ENCODE peak calls at places on chromosomes 7 and 10, in ten cellular contexts. O, X, A, V, W, P, S, H, Z and B are unnamed samples.

GRCh38 chr7:106016331-106016730 is 53.3 kb downstream of the CDHR3 start:
- DNase-seq in H (no peak), Z (no peak), P (no peak), X (no peak), W (no peak), V (no peak), S (no peak), A (no peak), O (no peak), B (no peak)

GRCh38 chr7:21357146-21358097 is 70.5 kb upstream of the SP4 start:
- DNase-seq in S (no peak), A (no peak), O (no peak), Z (no peak), V (no peak), H (no peak), W (no peak), P (no peak), X (no peak), B (no peak)

GRCh38 chr7:108805808-108806397 is 236.2 kb downstream of the DNAJB9 start:
- DNase-seq in A (peak; percentile 4), H (peak; percentile 7), W (no peak), O (no peak), Z (no peak), V (peak; percentile 12), S (peak; percentile 40), X (no peak), P (peak; percentile 10), B (no peak)

GRCh38 chr10:63700209-63700934 is 179.2 kb downstream of the REEP3 start:
- DNase-seq in A (peak; percentile 80), Z (no peak), X (no peak), S (peak; percentile 99), V (no peak), W (no peak), O (no peak), P (no peak), H (peak; percentile 97), B (no peak)

GRCh38 chr7:44398953-44399574 is 73.7 kb upstream of the CAMK2B start:
- DNase-seq in O (no peak), Z (no peak), S (no peak), A (no peak), X (no peak), P (no peak), W (no peak), V (no peak), H (no peak), B (no peak)

GRCh38 chr7:23017303-23017702 is 3.4 kb upstream of the HYCC1 start:
- DNase-seq in V (no peak), P (no peak), X (no peak), A (no peak), W (no peak), H (no peak), Z (no peak), O (no peak), S (no peak), B (no peak)

GRCh38 chr10:47312663-47312995 is 9.6 kb upstream of the GDF2 start:
- DNase-seq in P (no peak), S (no peak), W (no peak), H (no peak), A (no peak), Z (no peak), O (no peak), X (no peak), V (no peak), B (no peak)

GRCh38 chr7:33579561-33579960 is 325.8 kb upstream of the BMPER start:
- DNase-seq in W (no peak), H (no peak), O (no peak), V (no peak), X (no peak), S (no peak), Z (no peak), P (no peak), A (no peak), B (no peak)

GRCh38 chr7:115117748-115118147 is 195.9 kb downstream of the MDFIC start:
- DNase-seq in Z (no peak), W (no peak), A (no peak), V (no peak), X (no peak), P (no peak), S (no peak), O (no peak), H (no peak), B (no peak)

GRCh38 chr10:108556176-108556575 is 1367.1 kb downstream of the XPNPEP1 start:
- DNase-seq in X (no peak), W (no peak), S (no peak), P (no peak), A (no peak), H (peak; percentile 50), V (no peak), O (no peak), Z (no peak), B (no peak)

GRCh38 chr7:15397921-15398560 is 163.8 kb downstream of the AGMO start:
- DNase-seq in P (no peak), Z (no peak), X (no peak), S (no peak), H (no peak), W (no peak), O (no peak), A (no peak), V (no peak), B (no peak)

GRCh38 chr7:14687777-14688176 is 214.8 kb downstream of the DGKB start:
- DNase-seq in S (no peak), H (no peak), A (no peak), Z (no peak), P (no peak), O (no peak), V (no peak), W (no peak), X (no peak), B (no peak)

GRCh38 chr10:37109000-37109399 is 16.4 kb upstream of the ANKRD30A start:
- DNase-seq in O (no peak), W (no peak), X (no peak), P (no peak), S (peak; percentile 54), Z (no peak), H (no peak), V (no peak), A (no peak), B (no peak)

GRCh38 chr10:48604408-48605263 is at the start of gene ARHGAP22:
- DNase-seq in X (no peak), P (peak; percentile 71), Z (no peak), V (peak; percentile 26), A (peak; percentile 92), H (peak; percentile 73), O (peak; percentile 35), W (peak; percentile 4), S (peak; percentile 63), B (no peak)

GRCh38 chr10:124917168-124917938 is 24.6 kb upstream of the ZRANB1 start:
- DNase-seq in Z (peak; percentile 33), S (peak; percentile 3), W (peak; percentile 34), H (peak; percentile 44), A (peak; percentile 48), X (peak; percentile 18), O (peak; percentile 55), P (peak; percentile 37), V (peak; percentile 53), B (peak; percentile 24)

GRCh38 chr10:90288403-90288933 is 569.4 kb downstream of the HTR7 start:
- DNase-seq in W (no peak), Z (no peak), P (no peak), H (peak; percentile 36), V (no peak), O (no peak), A (peak; percentile 16), X (no peak), S (peak; percentile 53), B (no peak)

GRCh38 chr10:3763035-3763456 is 22.0 kb downstream of the KLF6 start:
- DNase-seq in Z (no peak), O (no peak), P (no peak), X (no peak), H (peak; percentile 85), S (peak; percentile 85), V (no peak), W (no peak), A (no peak), B (no peak)

GRCh38 chr7:15041226-15041625 is 138.7 kb upstream of the DGKB start:
- DNase-seq in H (peak; percentile 18), A (no peak), W (no peak), V (no peak), Z (no peak), S (peak; percentile 31), X (no peak), P (no peak), O (no peak), B (no peak)

GRCh38 chr10:1540144-1540543 is 197.2 kb downstream of the ADARB2 start:
- DNase-seq in H (no peak), P (no peak), O (no peak), X (no peak), W (no peak), S (no peak), A (no peak), V (no peak), Z (no peak), B (no peak)

GRCh38 chr7:86926732-86927131 is 132.7 kb downstream of the ELAPOR2 start:
- DNase-seq in Z (peak; percentile 52), X (no peak), S (peak; percentile 70), H (peak; percentile 34), A (peak; percentile 46), V (peak; percentile 41), P (peak; percentile 19), O (no peak), W (no peak), B (peak; percentile 43)

GRCh38 chr10:106680061-106680460 is 484.4 kb downstream of the SORCS1 start:
- DNase-seq in P (no peak), O (no peak), A (no peak), X (no peak), V (no peak), W (no peak), Z (no peak), S (no peak), H (peak; percentile 57), B (no peak)

GRCh38 chr7:67487316-67487715 is 490.7 kb downstream of the TYW1 start:
- DNase-seq in W (no peak), A (no peak), Z (no peak), P (no peak), O (no peak), V (no peak), H (no peak), X (no peak), S (no peak), B (no peak)

GRCh38 chr7:1670894-1671875 is 1.1 kb downstream of the ELFN1 start:
- DNase-seq in O (peak; percentile 48), W (no peak), V (no peak), S (no peak), X (no peak), P (peak; percentile 23), Z (no peak), A (no peak), H (no peak), B (no peak)

GRCh38 chr10:11578802-11579255 is 32.6 kb downstream of the USP6NL start:
- DNase-seq in X (no peak), O (no peak), H (no peak), P (peak; percentile 42), V (no peak), A (no peak), W (peak; percentile 32), S (no peak), Z (no peak), B (no peak)

GRCh38 chr10:78196964-78197363 is 163.3 kb downstream of the RPS24 start:
- DNase-seq in V (no peak), O (no peak), H (peak; percentile 69), S (peak; percentile 80), A (peak; percentile 83), W (no peak), P (no peak), X (no peak), Z (no peak), B (no peak)

GRCh38 chr10:126420571-126421275 is 32.4 kb upstream of the ADAM12 start:
- DNase-seq in H (no peak), A (no peak), X (no peak), V (no peak), Z (no peak), P (no peak), O (no peak), W (no peak), S (no peak), B (no peak)

GRCh38 chr7:41628926-41629325 is 74.0 kb downstream of the INHBA start:
- DNase-seq in V (no peak), X (no peak), S (peak; percentile 15), P (no peak), H (peak; percentile 7), O (no peak), Z (no peak), W (no peak), A (no peak), B (no peak)

GRCh38 chr10:92241158-92241500 is 49.7 kb downstream of the CPEB3 start:
- DNase-seq in H (peak; percentile 26), X (no peak), A (peak; percentile 23), V (peak; percentile 6), P (no peak), S (no peak), O (no peak), Z (no peak), W (no peak), B (no peak)